ENCODE peak calls at places on chromosomes 1 and 21, in six cellular contexts. One of them, this sample, is unnamed.

GRCh38 chr1:2311184-2312032 is 79.9 kb downstream of the MORN1 start:
- DNase-seq in A549: peak
- DNase-seq in coronary artery: no peak
- DNase-seq in endothelial cell: peak
- DNase-seq in nephron progenitor cell: peak
- DNase-seq in epithelial cell of esophagus: peak
- DNase-seq in this sample: peak

GRCh38 chr1:147565189-147565980 is 24.1 kb downstream of the BCL9 start:
- DNase-seq in A549: no peak
- DNase-seq in coronary artery: no peak
- DNase-seq in endothelial cell: no peak
- DNase-seq in nephron progenitor cell: no peak
- DNase-seq in epithelial cell of esophagus: no peak
- DNase-seq in this sample: no peak

GRCh38 chr1:54439550-54440223 is 33.5 kb upstream of the SSBP3 start:
- DNase-seq in A549: no peak
- DNase-seq in coronary artery: no peak
- DNase-seq in endothelial cell: no peak
- DNase-seq in nephron progenitor cell: no peak
- DNase-seq in epithelial cell of esophagus: no peak
- DNase-seq in this sample: no peak

GRCh38 chr1:164617607-164618564 is 58.9 kb downstream of the PBX1 start:
- DNase-seq in A549: no peak
- DNase-seq in coronary artery: no peak
- DNase-seq in endothelial cell: peak
- DNase-seq in nephron progenitor cell: peak
- DNase-seq in epithelial cell of esophagus: peak
- DNase-seq in this sample: peak

GRCh38 chr1:198529414-198529813 is 11.1 kb downstream of the ATP6V1G3 start:
- DNase-seq in A549: no peak
- DNase-seq in coronary artery: no peak
- DNase-seq in endothelial cell: no peak
- DNase-seq in nephron progenitor cell: no peak
- DNase-seq in epithelial cell of esophagus: no peak
- DNase-seq in this sample: no peak

GRCh38 chr1:226185153-226186036 is 1.1 kb downstream of the ACBD3 start:
- DNase-seq in A549: no peak
- DNase-seq in coronary artery: peak
- DNase-seq in endothelial cell: no peak
- DNase-seq in nephron progenitor cell: no peak
- DNase-seq in epithelial cell of esophagus: peak
- DNase-seq in this sample: no peak

GRCh38 chr1:165974598-165975131 is 147.3 kb downstream of the UCK2 start:
- DNase-seq in A549: no peak
- DNase-seq in coronary artery: no peak
- DNase-seq in endothelial cell: no peak
- DNase-seq in nephron progenitor cell: no peak
- DNase-seq in epithelial cell of esophagus: no peak
- DNase-seq in this sample: no peak

GRCh38 chr1:111745670-111746613 is 6.7 kb upstream of the INKA2 start:
- DNase-seq in A549: no peak
- DNase-seq in coronary artery: no peak
- DNase-seq in endothelial cell: no peak
- DNase-seq in nephron progenitor cell: no peak
- DNase-seq in epithelial cell of esophagus: peak
- DNase-seq in this sample: no peak

GRCh38 chr1:27864264-27864895 is 8.0 kb upstream of the THEMIS2 start:
- DNase-seq in A549: no peak
- DNase-seq in coronary artery: no peak
- DNase-seq in endothelial cell: no peak
- DNase-seq in nephron progenitor cell: no peak
- DNase-seq in epithelial cell of esophagus: peak
- DNase-seq in this sample: no peak

GRCh38 chr1:64093941-64094340 is 109.5 kb upstream of the UBE2U start:
- DNase-seq in A549: no peak
- DNase-seq in coronary artery: no peak
- DNase-seq in endothelial cell: no peak
- DNase-seq in nephron progenitor cell: no peak
- DNase-seq in epithelial cell of esophagus: peak
- DNase-seq in this sample: no peak

GRCh38 chr1:26015358-26015757 is 6.2 kb upstream of the EXTL1 start:
- DNase-seq in A549: no peak
- DNase-seq in coronary artery: no peak
- DNase-seq in endothelial cell: no peak
- DNase-seq in nephron progenitor cell: no peak
- DNase-seq in epithelial cell of esophagus: peak
- DNase-seq in this sample: no peak

GRCh38 chr1:152533327-152533938 is 19.2 kb downstream of the CRCT1 start:
- DNase-seq in A549: peak
- DNase-seq in coronary artery: no peak
- DNase-seq in endothelial cell: peak
- DNase-seq in nephron progenitor cell: no peak
- DNase-seq in epithelial cell of esophagus: peak
- DNase-seq in this sample: peak

GRCh38 chr1:44421374-44422028 is 16.4 kb downstream of the RNF220 start:
- DNase-seq in A549: no peak
- DNase-seq in coronary artery: no peak
- DNase-seq in endothelial cell: no peak
- DNase-seq in nephron progenitor cell: peak
- DNase-seq in epithelial cell of esophagus: peak
- DNase-seq in this sample: no peak

GRCh38 chr1:39800471-39800835 is 11.8 kb upstream of the BMP8B start:
- DNase-seq in A549: no peak
- DNase-seq in coronary artery: no peak
- DNase-seq in endothelial cell: no peak
- DNase-seq in nephron progenitor cell: no peak
- DNase-seq in epithelial cell of esophagus: peak
- DNase-seq in this sample: no peak

GRCh38 chr1:19651141-19651737 is 7.1 kb downstream of the NBL1 start:
- DNase-seq in A549: peak
- DNase-seq in coronary artery: no peak
- DNase-seq in endothelial cell: peak
- DNase-seq in nephron progenitor cell: peak
- DNase-seq in epithelial cell of esophagus: peak
- DNase-seq in this sample: no peak

GRCh38 chr1:89780721-89781120 is 40.1 kb upstream of the LRRC8D start:
- DNase-seq in A549: peak
- DNase-seq in coronary artery: no peak
- DNase-seq in endothelial cell: no peak
- DNase-seq in nephron progenitor cell: no peak
- DNase-seq in epithelial cell of esophagus: peak
- DNase-seq in this sample: peak

GRCh38 chr21:43304206-43304605 is 122.7 kb downstream of the SIK1 start:
- DNase-seq in A549: no peak
- DNase-seq in coronary artery: no peak
- DNase-seq in endothelial cell: no peak
- DNase-seq in nephron progenitor cell: no peak
- DNase-seq in epithelial cell of esophagus: no peak
- DNase-seq in this sample: no peak

GRCh38 chr1:63593303-63593886 is at the start of gene PGM1:
- DNase-seq in A549: peak
- DNase-seq in coronary artery: peak
- DNase-seq in endothelial cell: peak
- DNase-seq in nephron progenitor cell: peak
- DNase-seq in epithelial cell of esophagus: peak
- DNase-seq in this sample: peak

GRCh38 chr1:76764638-76765572 is 102.4 kb upstream of the ST6GALNAC5 start:
- DNase-seq in A549: no peak
- DNase-seq in coronary artery: no peak
- DNase-seq in endothelial cell: no peak
- DNase-seq in nephron progenitor cell: no peak
- DNase-seq in epithelial cell of esophagus: no peak
- DNase-seq in this sample: no peak

GRCh38 chr21:46052703-46053651 is 44.9 kb upstream of the COL6A2 start:
- DNase-seq in A549: no peak
- DNase-seq in coronary artery: peak
- DNase-seq in endothelial cell: no peak
- DNase-seq in nephron progenitor cell: no peak
- DNase-seq in epithelial cell of esophagus: peak
- DNase-seq in this sample: no peak

GRCh38 chr1:204151562-204152309 is at the start of gene ETNK2:
- DNase-seq in A549: peak
- DNase-seq in coronary artery: peak
- DNase-seq in endothelial cell: peak
- DNase-seq in nephron progenitor cell: peak
- DNase-seq in epithelial cell of esophagus: peak
- DNase-seq in this sample: peak

GRCh38 chr1:56578963-56579875 is at the start of gene PLPP3:
- DNase-seq in A549: peak
- DNase-seq in coronary artery: peak
- DNase-seq in endothelial cell: peak
- DNase-seq in nephron progenitor cell: peak
- DNase-seq in epithelial cell of esophagus: peak
- DNase-seq in this sample: peak

GRCh38 chr1:220655509-220655908 is 34.7 kb upstream of the C1orf115 start:
- DNase-seq in A549: no peak
- DNase-seq in coronary artery: no peak
- DNase-seq in endothelial cell: no peak
- DNase-seq in nephron progenitor cell: no peak
- DNase-seq in epithelial cell of esophagus: no peak
- DNase-seq in this sample: no peak

GRCh38 chr1:230426246-230427101 is at the start of gene PGBD5:
- DNase-seq in A549: peak
- DNase-seq in coronary artery: no peak
- DNase-seq in endothelial cell: peak
- DNase-seq in nephron progenitor cell: peak
- DNase-seq in epithelial cell of esophagus: peak
- DNase-seq in this sample: peak

GRCh38 chr1:48294656-48295055 is 72.1 kb downstream of the SLC5A9 start:
- DNase-seq in A549: no peak
- DNase-seq in coronary artery: no peak
- DNase-seq in endothelial cell: no peak
- DNase-seq in nephron progenitor cell: no peak
- DNase-seq in epithelial cell of esophagus: peak
- DNase-seq in this sample: no peak

GRCh38 chr1:51926171-51926812 is 47.8 kb upstream of the NRDC start:
- DNase-seq in A549: no peak
- DNase-seq in coronary artery: no peak
- DNase-seq in endothelial cell: peak
- DNase-seq in nephron progenitor cell: no peak
- DNase-seq in epithelial cell of esophagus: peak
- DNase-seq in this sample: no peak
- TF ChIP-seq CTCF in A549: peak
- TF ChIP-seq CTCF in coronary artery: no peak
- TF ChIP-seq CTCF in endothelial cell: no peak
- TF ChIP-seq CTCF in nephron progenitor cell: no peak
- TF ChIP-seq CTCF in epithelial cell of esophagus: peak
- TF ChIP-seq CTCF in this sample: no peak

GRCh38 chr21:33481314-33481943 is 1.7 kb upstream of the TMEM50B start:
- DNase-seq in A549: no peak
- DNase-seq in coronary artery: no peak
- DNase-seq in endothelial cell: no peak
- DNase-seq in nephron progenitor cell: no peak
- DNase-seq in epithelial cell of esophagus: no peak
- DNase-seq in this sample: no peak

GRCh38 chr21:33478858-33479678 is 706 bp downstream of the TMEM50B start:
- DNase-seq in A549: no peak
- DNase-seq in coronary artery: peak
- DNase-seq in endothelial cell: peak
- DNase-seq in nephron progenitor cell: peak
- DNase-seq in epithelial cell of esophagus: peak
- DNase-seq in this sample: peak

GRCh38 chr21:33480481-33481103 is 818 bp upstream of the TMEM50B start:
- DNase-seq in A549: no peak
- DNase-seq in coronary artery: no peak
- DNase-seq in endothelial cell: no peak
- DNase-seq in nephron progenitor cell: no peak
- DNase-seq in epithelial cell of esophagus: no peak
- DNase-seq in this sample: no peak

GRCh38 chr21:33478182-33478581 is 1.6 kb downstream of the TMEM50B start:
- DNase-seq in A549: no peak
- DNase-seq in coronary artery: no peak
- DNase-seq in endothelial cell: no peak
- DNase-seq in nephron progenitor cell: no peak
- DNase-seq in epithelial cell of esophagus: no peak
- DNase-seq in this sample: no peak

GRCh38 chr21:33479679-33480480 is at the start of gene TMEM50B:
- DNase-seq in A549: peak
- DNase-seq in coronary artery: peak
- DNase-seq in endothelial cell: peak
- DNase-seq in nephron progenitor cell: peak
- DNase-seq in epithelial cell of esophagus: peak
- DNase-seq in this sample: peak
- TF ChIP-seq CTCF in A549: no peak
- TF ChIP-seq CTCF in coronary artery: no peak
- TF ChIP-seq CTCF in endothelial cell: no peak
- TF ChIP-seq CTCF in nephron progenitor cell: peak
- TF ChIP-seq CTCF in epithelial cell of esophagus: peak
- TF ChIP-seq CTCF in this sample: no peak

GRCh38 chr1:15830284-15830657 is 17.2 kb upstream of the SPEN start:
- DNase-seq in A549: no peak
- DNase-seq in coronary artery: no peak
- DNase-seq in endothelial cell: no peak
- DNase-seq in nephron progenitor cell: no peak
- DNase-seq in epithelial cell of esophagus: no peak
- DNase-seq in this sample: no peak
- TF ChIP-seq CTCF in A549: no peak
- TF ChIP-seq CTCF in coronary artery: no peak
- TF ChIP-seq CTCF in endothelial cell: no peak
- TF ChIP-seq CTCF in nephron progenitor cell: no peak
- TF ChIP-seq CTCF in epithelial cell of esophagus: peak
- TF ChIP-seq CTCF in this sample: no peak

GRCh38 chr1:91282695-91283420 is 121.8 kb downstream of the HFM1 start:
- DNase-seq in A549: peak
- DNase-seq in coronary artery: no peak
- DNase-seq in endothelial cell: peak
- DNase-seq in nephron progenitor cell: peak
- DNase-seq in epithelial cell of esophagus: peak
- DNase-seq in this sample: peak

GRCh38 chr1:91283421-91283726 is 121.3 kb downstream of the HFM1 start:
- DNase-seq in A549: no peak
- DNase-seq in coronary artery: no peak
- DNase-seq in endothelial cell: no peak
- DNase-seq in nephron progenitor cell: no peak
- DNase-seq in epithelial cell of esophagus: peak
- DNase-seq in this sample: no peak

GRCh38 chr1:91273875-91274274 is 130.8 kb downstream of the HFM1 start:
- DNase-seq in A549: no peak
- DNase-seq in coronary artery: no peak
- DNase-seq in endothelial cell: no peak
- DNase-seq in nephron progenitor cell: no peak
- DNase-seq in epithelial cell of esophagus: peak
- DNase-seq in this sample: no peak

GRCh38 chr1:91281782-91282181 is 122.9 kb downstream of the HFM1 start:
- DNase-seq in A549: no peak
- DNase-seq in coronary artery: no peak
- DNase-seq in endothelial cell: no peak
- DNase-seq in nephron progenitor cell: no peak
- DNase-seq in epithelial cell of esophagus: no peak
- DNase-seq in this sample: no peak

DNA sequence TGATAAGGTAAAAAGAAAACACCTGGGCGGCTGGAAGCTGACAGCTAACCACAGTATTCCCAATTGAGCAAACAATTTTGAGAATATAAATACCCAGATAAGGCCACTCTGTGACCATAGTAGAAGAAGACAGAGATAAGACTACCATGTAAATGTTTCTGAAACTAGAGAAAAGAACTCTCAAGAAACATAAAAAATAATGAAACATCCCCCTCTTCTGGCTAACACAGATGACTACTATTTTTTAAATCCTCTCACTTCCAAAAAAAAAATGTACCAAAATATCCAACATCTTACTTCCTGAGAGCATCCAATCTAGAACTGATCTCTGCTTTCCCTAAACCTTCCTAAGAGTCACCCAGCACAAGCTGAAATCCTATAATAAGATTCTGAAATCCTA is 125.9 kb downstream of the HFM1 start:
- DNase-seq in A549: peak
- DNase-seq in coronary artery: no peak
- DNase-seq in endothelial cell: no peak
- DNase-seq in nephron progenitor cell: no peak
- DNase-seq in epithelial cell of esophagus: peak
- DNase-seq in this sample: no peak
- TF ChIP-seq CTCF in A549: peak
- TF ChIP-seq CTCF in coronary artery: no peak
- TF ChIP-seq CTCF in endothelial cell: peak
- TF ChIP-seq CTCF in nephron progenitor cell: peak
- TF ChIP-seq CTCF in epithelial cell of esophagus: peak
- TF ChIP-seq CTCF in this sample: no peak

This sample was measured in Calu3.